ENCODE peak calls at places on chromosomes 16 and 17, in four cellular contexts. M, K, U and F are unnamed samples.

GRCh38 chr17:71024172-71024571 is 854.8 kb downstream of the KCNJ2 start:
- DNase-seq in U (no peak), K (peak), M (peak), F (no peak)

GRCh38 chr16:574021-574760 is 4.4 kb downstream of the PIGQ start:
- DNase-seq in K (no peak), M (no peak), U (no peak), F (no peak)

GRCh38 chr16:89035013-89035697 is 58.1 kb upstream of the CBFA2T3 start:
- DNase-seq in U (no peak), K (no peak), M (no peak), F (no peak)

GRCh38 chr17:50834786-50835562 is 412 bp upstream of the WFIKKN2 start:
- DNase-seq in M (peak), K (no peak), U (no peak), F (no peak)

GRCh38 chr16:80710918-80711317 is 93.5 kb downstream of the CDYL2 start:
- DNase-seq in U (no peak), K (no peak), M (no peak), F (no peak)

GRCh38 chr17:17303010-17303846 is at the start of gene NT5M:
- DNase-seq in M (peak), K (peak), U (peak), F (peak)

GRCh38 chr17:28345420-28346198 is 10.0 kb downstream of the TNFAIP1 start:
- DNase-seq in M (no peak), K (no peak), U (no peak), F (no peak)

GRCh38 chr17:75864448-75864871 is 9.3 kb upstream of the WBP2 start:
- DNase-seq in K (no peak), U (no peak), M (peak), F (no peak)

GRCh38 chr17:16583781-16584180 is 14.8 kb upstream of the ZNF287 start:
- DNase-seq in U (no peak), M (no peak), K (no peak), F (no peak)

GRCh38 chr16:85205747-85206471 is 93.6 kb upstream of the CIBAR2 start:
- DNase-seq in K (no peak), M (peak), U (peak), F (peak)

GRCh38 chr17:49587366-49588073 is 11.8 kb downstream of the NXPH3 start:
- DNase-seq in K (no peak), U (no peak), M (no peak), F (no peak)

GRCh38 chr16:12145918-12146317 is 169.4 kb downstream of the SNX29 start:
- DNase-seq in M (peak), U (no peak), K (no peak), F (no peak)

GRCh38 chr16:83923581-83924365 is 24.9 kb downstream of the MLYCD start:
- DNase-seq in U (no peak), K (no peak), M (no peak), F (no peak)

GRCh38 chr17:16962804-16963203 is 9.1 kb downstream of the TNFRSF13B start:
- DNase-seq in K (no peak), U (no peak), M (no peak), F (peak)

GRCh38 chr17:37098910-37099664 is 150.3 kb downstream of the AATF start:
- DNase-seq in M (peak), U (no peak), K (no peak), F (no peak)

GRCh38 chr16:68227183-68227793 is 8.6 kb downstream of the ESRP2 start:
- DNase-seq in M (no peak), K (no peak), U (no peak), F (no peak)

GRCh38 chr17:14209215-14209614 is 27.4 kb downstream of the CDRT15 start:
- DNase-seq in M (peak), K (no peak), U (no peak), F (no peak)

GRCh38 chr17:62643496-62643895 is 16.0 kb downstream of the MRC2 start:
- DNase-seq in U (no peak), K (no peak), M (no peak), F (no peak)

GRCh38 chr17:75272848-75273184 is 1.8 kb upstream of the MIF4GD start:
- DNase-seq in K (no peak), M (no peak), U (peak), F (no peak)

GRCh38 chr16:19071811-19072777 is 4.7 kb downstream of the COQ7 start:
- DNase-seq in K (peak), U (peak), M (peak), F (peak)

GRCh38 chr16:70746040-70746707 is 54.8 kb downstream of the VAC14 start:
- DNase-seq in U (peak), K (no peak), M (peak), F (peak)

DNA sequence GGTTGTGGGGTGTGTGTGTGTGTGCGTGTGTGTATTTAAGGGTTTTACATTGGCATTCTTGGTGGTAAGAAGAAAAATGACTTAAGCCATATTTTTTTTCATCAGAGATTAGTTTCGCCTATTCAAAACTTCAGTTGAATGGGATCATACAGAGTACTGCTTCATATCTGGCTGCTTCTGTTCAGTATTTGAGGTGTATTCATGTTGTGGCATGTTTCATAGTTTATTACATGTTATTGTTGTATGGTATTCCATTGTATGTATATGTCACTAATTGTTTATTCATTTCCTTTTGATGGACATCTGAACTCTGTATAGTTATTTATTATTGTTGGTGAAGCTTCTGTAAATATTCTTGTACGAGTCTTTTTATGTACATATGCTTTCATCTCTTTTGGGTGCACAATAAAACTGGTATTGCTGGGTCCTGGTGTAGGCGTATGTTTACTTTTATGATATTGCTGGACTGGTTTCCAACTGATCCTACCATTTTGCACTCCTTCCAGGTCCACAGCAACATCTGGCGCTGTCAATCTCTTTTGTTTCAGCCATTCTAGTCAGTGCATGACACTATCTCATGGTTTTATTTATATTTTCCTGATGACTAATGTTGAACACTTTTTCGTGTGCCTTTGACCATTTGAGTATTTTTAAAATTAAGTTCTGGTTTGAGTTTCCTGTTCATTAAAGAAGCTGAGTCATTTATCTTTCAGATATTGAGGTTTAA is 77.4 kb upstream of the MAF start:
- DNase-seq in M (no peak), K (no peak), U (no peak), F (no peak)
- TF ChIP-seq BHLHE40 in M (no peak), K (no peak), U (no peak), F (no peak)

GRCh38 chr17:27319536-27320221 is 25.8 kb downstream of the WSB1 start:
- DNase-seq in M (peak), K (no peak), U (no peak), F (no peak)
- TF ChIP-seq BHLHE40 in M (no peak), K (no peak), U (no peak), F (no peak)

GRCh38 chr16:49716268-49716667 is 139.6 kb downstream of the ZNF423 start:
- DNase-seq in K (no peak), U (no peak), M (no peak), F (no peak)

GRCh38 chr16:49725651-49726050 is 130.3 kb downstream of the ZNF423 start:
- DNase-seq in M (no peak), U (no peak), K (no peak), F (no peak)

GRCh38 chr16:49723310-49723709 is 132.6 kb downstream of the ZNF423 start:
- DNase-seq in M (no peak), U (no peak), K (no peak), F (no peak)

GRCh38 chr16:49717693-49718092 is 138.2 kb downstream of the ZNF423 start:
- DNase-seq in K (no peak), U (no peak), M (no peak), F (no peak)

GRCh38 chr16:49720225-49720624 is 135.7 kb downstream of the ZNF423 start:
- DNase-seq in K (no peak), M (no peak), U (peak), F (no peak)
- TF ChIP-seq BHLHE40 in K (no peak), M (no peak), U (no peak), F (no peak)

GRCh38 chr17:55312852-55313251 is 48.1 kb downstream of the HLF start:
- DNase-seq in K (no peak), M (no peak), U (no peak), F (no peak)
- TF ChIP-seq BHLHE40 in K (no peak), M (no peak), U (no peak), F (no peak)

GRCh38 chr17:48055531-48056245 is 7.5 kb downstream of the NFE2L1 start:
- DNase-seq in M (peak), U (no peak), K (no peak), F (no peak)
- TF ChIP-seq BHLHE40 in M (no peak), U (no peak), K (no peak), F (no peak)

GRCh38 chr16:78650675-78651074 is 551.2 kb downstream of the WWOX start:
- DNase-seq in M (no peak), K (no peak), U (no peak), F (no peak)

GRCh38 chr16:78648517-78648916 is 549.1 kb downstream of the WWOX start:
- DNase-seq in K (no peak), U (no peak), M (no peak), F (no peak)

GRCh38 chr16:78642621-78643285 is 543.3 kb downstream of the WWOX start:
- DNase-seq in M (no peak), U (no peak), K (no peak), F (no peak)

GRCh38 chr16:78647491-78647890 is 548.0 kb downstream of the WWOX start:
- DNase-seq in U (no peak), K (no peak), M (no peak), F (no peak)

GRCh38 chr16:78647019-78647418 is 547.6 kb downstream of the WWOX start:
- DNase-seq in M (no peak), K (no peak), U (no peak), F (no peak)
- TF ChIP-seq BHLHE40 in M (no peak), K (no peak), U (no peak), F (no peak)

DNA sequence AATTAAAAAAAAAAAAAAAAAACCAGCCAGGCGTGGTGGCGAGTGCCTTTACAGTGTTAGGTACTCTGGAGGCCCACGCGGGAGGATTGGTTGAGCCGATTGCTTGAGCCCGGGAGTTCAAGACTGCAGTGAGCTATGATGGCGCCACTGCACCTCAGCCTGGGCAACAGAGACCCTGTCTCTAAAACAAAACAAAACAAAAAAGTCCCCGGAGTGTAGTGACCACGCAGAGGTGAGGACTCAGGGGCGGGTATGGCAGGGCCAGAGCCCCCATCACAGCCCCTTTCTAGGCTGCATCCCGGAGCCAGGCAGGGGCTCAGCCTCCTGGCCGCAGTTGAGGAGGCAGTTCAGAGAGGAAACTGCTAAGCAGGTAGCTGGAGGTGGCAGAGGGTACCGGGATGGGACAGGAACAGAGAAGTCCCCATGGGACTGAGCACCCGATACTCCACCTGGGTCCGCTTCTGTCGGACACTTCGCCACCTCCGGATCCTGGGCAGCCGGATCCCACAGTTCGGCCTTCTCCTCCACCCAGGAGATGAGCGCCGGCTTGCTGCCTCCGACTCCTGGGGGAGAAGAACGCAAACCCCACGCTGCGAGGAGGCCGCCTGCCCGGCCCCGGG is 800 bp downstream of the ZNF747 start:
- DNase-seq in U (peak), K (no peak), M (no peak), F (no peak)
- TF ChIP-seq BHLHE40 in U (no peak), K (no peak), M (no peak), F (no peak)

GRCh38 chr16:10502766-10503165 is 77.6 kb downstream of the EMP2 start:
- DNase-seq in K (no peak), M (no peak), U (no peak), F (no peak)
- TF ChIP-seq BHLHE40 in K (no peak), M (no peak), U (no peak), F (no peak)

GRCh38 chr17:11622468-11622867 is 24.2 kb downstream of the DNAH9 start:
- DNase-seq in K (no peak), U (no peak), M (no peak), F (no peak)

GRCh38 chr17:11624968-11625367 is 26.7 kb downstream of the DNAH9 start:
- DNase-seq in M (no peak), K (no peak), U (no peak), F (no peak)

GRCh38 chr17:11618861-11619566 is 20.7 kb downstream of the DNAH9 start:
- DNase-seq in U (no peak), K (no peak), M (no peak), F (peak)
- TF ChIP-seq BHLHE40 in U (no peak), K (no peak), M (no peak), F (no peak)

GRCh38 chr16:8998114-8998513 is 34.4 kb upstream of the USP7 start:
- DNase-seq in U (no peak), K (no peak), M (peak), F (no peak)

GRCh38 chr16:8999800-9000199 is 36.1 kb upstream of the USP7 start:
- DNase-seq in U (no peak), K (no peak), M (no peak), F (no peak)

GRCh38 chr16:9002042-9002441 is 38.3 kb upstream of the USP7 start:
- DNase-seq in K (no peak), U (no peak), M (no peak), F (no peak)

GRCh38 chr16:9000664-9001063 is 37.0 kb upstream of the USP7 start:
- DNase-seq in U (no peak), M (no peak), K (no peak), F (no peak)

DNA sequence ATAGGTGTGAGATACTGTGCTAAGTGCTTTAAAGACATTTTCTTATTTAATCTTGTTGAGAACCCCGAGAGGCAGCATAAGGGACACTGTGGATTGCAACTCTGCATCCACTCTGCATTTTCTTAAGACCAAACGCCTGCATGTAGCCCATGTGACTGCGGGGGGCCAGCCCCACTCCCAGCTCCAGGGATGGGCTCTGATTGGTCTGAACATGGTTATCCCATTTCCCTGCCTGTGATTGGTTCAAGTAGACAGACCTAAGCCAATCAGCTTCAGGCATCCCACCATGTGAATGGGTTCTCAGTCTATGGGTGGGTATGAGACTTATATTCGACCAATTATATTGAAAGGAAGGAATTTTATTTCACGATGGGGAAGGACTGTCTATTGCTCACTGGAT is 33.2 kb upstream of the USP7 start:
- DNase-seq in U (peak), M (no peak), K (no peak), F (peak)
- TF ChIP-seq BHLHE40 in U (no peak), M (no peak), K (no peak), F (no peak)